ENCODE peak calls at places on chromosomes 16 and 17, in seven cellular contexts. Q is A549; C is endothelial cell of umbilical vein; D is CD8-positive, alpha-beta T cell; P is GM06990; J is AG04450; R is heart left ventricle. Y is an unnamed sample.

GRCh38 chr16:22357635-22357971 is 16.8 kb downstream of the CDR2 start:
- DNase-seq in C (no peak), D (no peak), Q (no peak), P (peak; percentile 38), J (no peak), R (no peak), Y (no peak)

GRCh38 chr16:73206306-73206705 is 158.4 kb upstream of the ZFHX3 start:
- DNase-seq in P (no peak), C (no peak), Q (no peak), J (no peak), D (no peak), R (no peak), Y (no peak)

GRCh38 chr17:66548659-66549311 is 246.4 kb downstream of the PRKCA start:
- DNase-seq in J (no peak), R (no peak), Q (no peak), C (no peak), P (no peak), D (no peak), Y (no peak)

GRCh38 chr17:6501359-6501758 is 55.0 kb downstream of the PITPNM3 start:
- DNase-seq in R (no peak), D (no peak), Q (no peak), C (no peak), P (no peak), J (no peak), Y (no peak)

GRCh38 chr17:29078183-29079045 is 35.5 kb downstream of the PIPOX start:
- DNase-seq in R (peak; percentile 55), D (no peak), C (peak; percentile 14), Q (no peak), P (no peak), J (no peak), Y (peak; percentile 59)

GRCh38 chr17:79838541-79839274 is 532 bp downstream of the CBX4 start:
- DNase-seq in Q (peak; percentile 70), J (no peak), P (peak; percentile 75), D (peak; percentile 40), R (no peak), C (peak; percentile 62), Y (no peak)

GRCh38 chr17:79202476-79202875 is 127.9 kb downstream of the ENGASE start:
- DNase-seq in D (no peak), J (no peak), Q (no peak), C (no peak), P (no peak), R (no peak), Y (no peak)

GRCh38 chr16:29777576-29778360 is at the start of gene ZG16:
- DNase-seq in R (no peak), D (no peak), Q (no peak), C (no peak), J (no peak), P (no peak), Y (no peak)

GRCh38 chr17:38879878-38880727 is 10.2 kb downstream of the LASP1 start:
- DNase-seq in D (no peak), C (peak; percentile 68), Q (peak; percentile 87), R (peak; percentile 63), J (no peak), P (no peak), Y (no peak)

GRCh38 chr17:72466199-72466598 is 345.4 kb downstream of the SOX9 start:
- DNase-seq in R (no peak), Q (peak; percentile 95), D (no peak), C (no peak), P (peak; percentile 56), J (no peak), Y (peak; percentile 90)

GRCh38 chr16:11474617-11475291 is 112.0 kb downstream of the LITAF start:
- DNase-seq in C (no peak), D (no peak), R (no peak), P (no peak), Q (peak; percentile 35), J (no peak), Y (no peak)

GRCh38 chr17:46002311-46002972 is 3.4 kb downstream of the STH start:
- DNase-seq in D (peak; percentile 66), Q (peak; percentile 69), C (peak; percentile 60), J (peak; percentile 16), R (peak; percentile 59), P (no peak), Y (no peak)

GRCh38 chr16:53098526-53099317 is 43.9 kb downstream of the CHD9 start:
- DNase-seq in C (peak; percentile 95), D (peak; percentile 6), P (peak; percentile 81), R (peak; percentile 93), Q (peak; percentile 76), J (peak; percentile 84), Y (peak; percentile 47)

GRCh38 chr17:3911271-3912053 is 4.8 kb downstream of the P2RX1 start:
- DNase-seq in C (no peak), P (peak; percentile 93), R (no peak), D (peak; percentile 14), J (no peak), Q (no peak), Y (no peak)

GRCh38 chr16:19948186-19949104 is 63.8 kb upstream of the GPRC5B start:
- DNase-seq in P (no peak), Q (peak; percentile 19), R (no peak), C (no peak), J (no peak), D (no peak), Y (no peak)

GRCh38 chr17:82781894-82782274 is 30.0 kb downstream of the TBCD start:
- DNase-seq in P (peak; percentile 83), R (peak; percentile 85), Q (peak; percentile 72), C (peak; percentile 75), J (peak; percentile 50), D (peak; percentile 82), Y (no peak)

GRCh38 chr16:81716478-81717210 is 62.4 kb upstream of the PLCG2 start:
- DNase-seq in P (no peak), R (no peak), Q (no peak), C (no peak), J (no peak), D (no peak), Y (no peak)
- H3K4me3 ChIP-seq in P (peak overlapping the region; percentile 8), R (no peak overlapping the region), Q (no peak overlapping the region), C (no peak overlapping the region), J (no peak overlapping the region), D (no peak overlapping the region), Y (no peak overlapping the region)

GRCh38 chr17:17950806-17951205 is 21.4 kb downstream of the TOM1L2 start:
- DNase-seq in R (no peak), P (no peak), J (no peak), D (no peak), Q (no peak), C (no peak), Y (no peak)

GRCh38 chr17:17954079-17954478 is 18.1 kb downstream of the TOM1L2 start:
- DNase-seq in Q (no peak), P (no peak), D (no peak), J (no peak), R (no peak), C (no peak), Y (no peak)

GRCh38 chr17:17951524-17951923 is 20.7 kb downstream of the TOM1L2 start:
- DNase-seq in R (no peak), J (no peak), D (no peak), Q (no peak), P (no peak), C (no peak), Y (no peak)

GRCh38 chr17:17950347-17950746 is 21.9 kb downstream of the TOM1L2 start:
- DNase-seq in P (no peak), R (no peak), Q (no peak), J (no peak), D (no peak), C (no peak), Y (no peak)

GRCh38 chr17:17952691-17953090 is 19.5 kb downstream of the TOM1L2 start:
- DNase-seq in P (no peak), J (no peak), D (no peak), Q (no peak), C (no peak), R (no peak), Y (no peak)
- TF ChIP-seq CTCF in P (no peak), J (no peak), D (no peak), Q (no peak), C (no peak), R (no peak), Y (peak; percentile 9)

DNA sequence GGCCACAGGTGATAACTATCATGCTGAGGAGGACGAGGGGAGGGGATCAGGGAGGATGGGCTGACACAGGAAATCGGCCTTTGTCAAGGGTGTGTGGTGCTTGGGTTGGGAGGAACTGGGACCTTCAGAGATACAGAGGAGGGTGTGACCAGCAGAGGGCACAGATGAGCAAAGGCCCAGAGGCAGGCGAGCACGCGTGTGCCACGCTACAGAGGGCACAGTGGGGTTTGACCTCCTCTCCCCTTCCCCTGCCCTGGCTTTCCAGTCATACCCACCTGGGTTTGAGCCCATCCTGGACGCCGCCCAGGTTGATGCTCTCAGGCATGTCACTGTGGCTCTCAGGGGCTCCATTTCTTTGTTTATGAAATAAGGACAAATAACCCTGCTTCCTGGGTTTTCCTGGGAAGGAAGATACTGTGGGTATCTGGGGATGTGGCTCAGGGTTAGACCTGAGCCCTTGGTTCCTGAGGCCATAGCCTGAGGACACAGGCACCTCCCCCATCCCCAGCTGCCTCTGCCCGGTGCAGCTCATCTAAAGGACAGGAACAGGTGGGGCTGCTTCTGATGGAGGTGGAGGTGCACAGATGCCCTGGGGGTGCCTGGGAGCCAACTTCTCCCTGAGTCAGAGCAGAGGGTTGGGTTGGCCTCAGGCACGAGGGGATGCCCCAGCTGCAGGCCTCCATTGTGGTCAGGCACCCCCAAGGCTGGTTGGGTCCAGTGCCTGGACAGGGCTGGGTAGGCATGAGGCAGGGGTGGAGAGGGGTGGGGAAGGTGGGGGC is 51.8 kb downstream of the BEAN1 start:
- DNase-seq in J (no peak), D (peak; percentile 74), R (peak; percentile 84), Q (peak; percentile 81), P (peak; percentile 56), C (peak; percentile 60), Y (no peak)
- H3K4me3 ChIP-seq in J (no peak overlapping the region), D (no peak overlapping the region), R (no peak overlapping the region), Q (no peak overlapping the region), P (no peak overlapping the region), C (no peak overlapping the region), Y (no peak overlapping the region)

DNA sequence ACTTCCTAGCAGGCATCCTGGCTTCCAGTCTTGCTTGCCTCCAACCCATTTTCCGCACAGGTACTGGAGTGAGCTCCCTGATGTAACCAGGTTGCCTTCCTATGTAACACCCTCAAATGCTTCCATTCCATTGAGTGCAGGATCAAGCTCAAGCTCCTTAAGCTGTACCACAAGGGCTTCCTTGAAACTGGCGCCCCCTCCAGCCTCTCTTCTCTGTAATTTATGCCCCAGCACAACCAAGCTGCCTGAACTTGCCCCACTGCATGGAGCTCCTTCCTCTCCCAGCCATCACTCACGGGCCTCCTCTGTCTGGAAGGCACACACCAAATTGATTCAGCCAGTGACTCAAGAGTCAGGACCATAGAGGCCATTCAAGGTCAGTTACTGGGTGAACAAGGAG is 234.8 kb upstream of the RPL38 start:
- DNase-seq in Q (no peak), D (no peak), C (no peak), J (no peak), P (no peak), R (no peak), Y (no peak)
- TF ChIP-seq CTCF in Q (no peak), D (no peak), C (no peak), J (no peak), P (no peak), R (no peak), Y (no peak)

GRCh38 chr17:35809855-35810461 is 674 bp downstream of the TAF15 start:
- DNase-seq in P (no peak), D (no peak), R (no peak), C (peak; percentile 49), J (no peak), Q (no peak), Y (no peak)
- H3K4me3 ChIP-seq in P (peak overlapping the region; percentile 94), D (peak overlapping the region; percentile 64), R (peak overlapping the region; percentile 81), C (peak overlapping the region; percentile 56), J (peak overlapping the region; percentile 99), Q (peak overlapping the region; percentile 58), Y (peak overlapping the region; percentile 85)

Y was measured in epithelial cell of proximal tubule.